ENCODE peak calls at places on chromosome 19, in five cellular contexts. One of them, this sample, is unnamed.

GRCh38 chr19:47573076-47574026 is at the start of gene ZNF541:
- DNase-seq in stimulated activated CD8-positive, alpha-beta memory T cell treated with anti-CD3 and anti-CD28 coated beads, Interleukin-7, amount 100 ng/mL, for 1 hour: peak; percentile 72
- DNase-seq in mucosa of gallbladder: peak; percentile 68
- DNase-seq in ovary: peak; percentile 38
- DNase-seq in activated CD4-positive, alpha-beta T cell treated with anti-CD3 and anti-CD28 coated beads, Interleukin-2, amount 50 U/mL, for 48 hours: peak; percentile 74
- DNase-seq in this sample: peak; percentile 61

GRCh38 chr19:44113784-44114390 is 688 bp downstream of the ZNF225 start:
- DNase-seq in activated CD4-positive, alpha-beta T cell treated with anti-CD3 and anti-CD28 coated beads, Interleukin-2, amount 50 U/mL, for 48 hours: peak; percentile 8
- DNase-seq in mucosa of gallbladder: no peak
- DNase-seq in stimulated activated CD8-positive, alpha-beta memory T cell treated with anti-CD3 and anti-CD28 coated beads, Interleukin-7, amount 100 ng/mL, for 1 hour: no peak
- DNase-seq in ovary: no peak
- DNase-seq in this sample: peak; percentile 44

GRCh38 chr19:51560339-51560738 is 10.7 kb upstream of the ZNF175 start:
- DNase-seq in stimulated activated CD8-positive, alpha-beta memory T cell treated with anti-CD3 and anti-CD28 coated beads, Interleukin-7, amount 100 ng/mL, for 1 hour: no peak
- DNase-seq in activated CD4-positive, alpha-beta T cell treated with anti-CD3 and anti-CD28 coated beads, Interleukin-2, amount 50 U/mL, for 48 hours: no peak
- DNase-seq in ovary: no peak
- DNase-seq in mucosa of gallbladder: no peak
- DNase-seq in this sample: no peak

GRCh38 chr19:2867025-2867991 is at the start of gene ZNF556:
- DNase-seq in mucosa of gallbladder: no peak
- DNase-seq in ovary: peak; percentile 92
- DNase-seq in activated CD4-positive, alpha-beta T cell treated with anti-CD3 and anti-CD28 coated beads, Interleukin-2, amount 50 U/mL, for 48 hours: no peak
- DNase-seq in stimulated activated CD8-positive, alpha-beta memory T cell treated with anti-CD3 and anti-CD28 coated beads, Interleukin-7, amount 100 ng/mL, for 1 hour: no peak
- DNase-seq in this sample: no peak

GRCh38 chr19:54096642-54097106 is 3.9 kb downstream of the OSCAR start:
- DNase-seq in activated CD4-positive, alpha-beta T cell treated with anti-CD3 and anti-CD28 coated beads, Interleukin-2, amount 50 U/mL, for 48 hours: no peak
- DNase-seq in ovary: no peak
- DNase-seq in mucosa of gallbladder: peak; percentile 23
- DNase-seq in stimulated activated CD8-positive, alpha-beta memory T cell treated with anti-CD3 and anti-CD28 coated beads, Interleukin-7, amount 100 ng/mL, for 1 hour: no peak
- DNase-seq in this sample: no peak

GRCh38 chr19:20313894-20314293 is 146.9 kb downstream of the ZNF486 start:
- DNase-seq in stimulated activated CD8-positive, alpha-beta memory T cell treated with anti-CD3 and anti-CD28 coated beads, Interleukin-7, amount 100 ng/mL, for 1 hour: no peak
- DNase-seq in activated CD4-positive, alpha-beta T cell treated with anti-CD3 and anti-CD28 coated beads, Interleukin-2, amount 50 U/mL, for 48 hours: no peak
- DNase-seq in ovary: no peak
- DNase-seq in mucosa of gallbladder: no peak
- DNase-seq in this sample: no peak

GRCh38 chr19:40612831-40613668 is 11.9 kb downstream of the LTBP4 start:
- DNase-seq in ovary: peak; percentile 78
- DNase-seq in stimulated activated CD8-positive, alpha-beta memory T cell treated with anti-CD3 and anti-CD28 coated beads, Interleukin-7, amount 100 ng/mL, for 1 hour: peak; percentile 50
- DNase-seq in activated CD4-positive, alpha-beta T cell treated with anti-CD3 and anti-CD28 coated beads, Interleukin-2, amount 50 U/mL, for 48 hours: peak; percentile 88
- DNase-seq in mucosa of gallbladder: peak; percentile 59
- DNase-seq in this sample: peak; percentile 7

GRCh38 chr19:11361037-11361770 is 6.0 kb downstream of the PLPPR2 start:
- DNase-seq in activated CD4-positive, alpha-beta T cell treated with anti-CD3 and anti-CD28 coated beads, Interleukin-2, amount 50 U/mL, for 48 hours: peak; percentile 32
- DNase-seq in stimulated activated CD8-positive, alpha-beta memory T cell treated with anti-CD3 and anti-CD28 coated beads, Interleukin-7, amount 100 ng/mL, for 1 hour: no peak
- DNase-seq in mucosa of gallbladder: peak; percentile 74
- DNase-seq in ovary: no peak
- DNase-seq in this sample: peak; percentile 56

GRCh38 chr19:283395-283794 is 7.8 kb downstream of the PLPP2 start:
- DNase-seq in stimulated activated CD8-positive, alpha-beta memory T cell treated with anti-CD3 and anti-CD28 coated beads, Interleukin-7, amount 100 ng/mL, for 1 hour: no peak
- DNase-seq in activated CD4-positive, alpha-beta T cell treated with anti-CD3 and anti-CD28 coated beads, Interleukin-2, amount 50 U/mL, for 48 hours: no peak
- DNase-seq in mucosa of gallbladder: no peak
- DNase-seq in ovary: no peak
- DNase-seq in this sample: no peak

GRCh38 chr19:13366529-13367143 is 139.6 kb downstream of the CACNA1A start:
- DNase-seq in stimulated activated CD8-positive, alpha-beta memory T cell treated with anti-CD3 and anti-CD28 coated beads, Interleukin-7, amount 100 ng/mL, for 1 hour: no peak
- DNase-seq in mucosa of gallbladder: no peak
- DNase-seq in ovary: no peak
- DNase-seq in activated CD4-positive, alpha-beta T cell treated with anti-CD3 and anti-CD28 coated beads, Interleukin-2, amount 50 U/mL, for 48 hours: no peak
- DNase-seq in this sample: no peak

GRCh38 chr19:30316560-30317106 is 55.6 kb upstream of the ZNF536 start:
- DNase-seq in ovary: no peak
- DNase-seq in mucosa of gallbladder: no peak
- DNase-seq in stimulated activated CD8-positive, alpha-beta memory T cell treated with anti-CD3 and anti-CD28 coated beads, Interleukin-7, amount 100 ng/mL, for 1 hour: no peak
- DNase-seq in activated CD4-positive, alpha-beta T cell treated with anti-CD3 and anti-CD28 coated beads, Interleukin-2, amount 50 U/mL, for 48 hours: no peak
- DNase-seq in this sample: no peak

GRCh38 chr19:6500837-6501739 is 1.0 kb downstream of the TUBB4A start:
- DNase-seq in ovary: no peak
- DNase-seq in activated CD4-positive, alpha-beta T cell treated with anti-CD3 and anti-CD28 coated beads, Interleukin-2, amount 50 U/mL, for 48 hours: no peak
- DNase-seq in stimulated activated CD8-positive, alpha-beta memory T cell treated with anti-CD3 and anti-CD28 coated beads, Interleukin-7, amount 100 ng/mL, for 1 hour: no peak
- DNase-seq in mucosa of gallbladder: no peak
- DNase-seq in this sample: no peak

GRCh38 chr19:35793381-35794165 is 18.2 kb downstream of the ARHGAP33 start:
- DNase-seq in stimulated activated CD8-positive, alpha-beta memory T cell treated with anti-CD3 and anti-CD28 coated beads, Interleukin-7, amount 100 ng/mL, for 1 hour: no peak
- DNase-seq in activated CD4-positive, alpha-beta T cell treated with anti-CD3 and anti-CD28 coated beads, Interleukin-2, amount 50 U/mL, for 48 hours: no peak
- DNase-seq in ovary: no peak
- DNase-seq in mucosa of gallbladder: no peak
- DNase-seq in this sample: no peak

GRCh38 chr19:49818691-49819331 is 722 bp downstream of the MED25 start:
- DNase-seq in ovary: peak; percentile 58
- DNase-seq in stimulated activated CD8-positive, alpha-beta memory T cell treated with anti-CD3 and anti-CD28 coated beads, Interleukin-7, amount 100 ng/mL, for 1 hour: no peak
- DNase-seq in mucosa of gallbladder: no peak
- DNase-seq in activated CD4-positive, alpha-beta T cell treated with anti-CD3 and anti-CD28 coated beads, Interleukin-2, amount 50 U/mL, for 48 hours: no peak
- DNase-seq in this sample: no peak

GRCh38 chr19:53463263-53463662 is 4.3 kb upstream of the ZNF813 start:
- DNase-seq in stimulated activated CD8-positive, alpha-beta memory T cell treated with anti-CD3 and anti-CD28 coated beads, Interleukin-7, amount 100 ng/mL, for 1 hour: no peak
- DNase-seq in activated CD4-positive, alpha-beta T cell treated with anti-CD3 and anti-CD28 coated beads, Interleukin-2, amount 50 U/mL, for 48 hours: no peak
- DNase-seq in ovary: peak; percentile 75
- DNase-seq in mucosa of gallbladder: peak; percentile 79
- DNase-seq in this sample: no peak

GRCh38 chr19:8334458-8335342 is 8.4 kb downstream of the KANK3 start:
- DNase-seq in activated CD4-positive, alpha-beta T cell treated with anti-CD3 and anti-CD28 coated beads, Interleukin-2, amount 50 U/mL, for 48 hours: peak; percentile 44
- DNase-seq in stimulated activated CD8-positive, alpha-beta memory T cell treated with anti-CD3 and anti-CD28 coated beads, Interleukin-7, amount 100 ng/mL, for 1 hour: no peak
- DNase-seq in ovary: no peak
- DNase-seq in mucosa of gallbladder: peak; percentile 37
- DNase-seq in this sample: no peak

GRCh38 chr19:38537071-38537847 is 80.5 kb downstream of the MAP4K1 start:
- DNase-seq in mucosa of gallbladder: no peak
- DNase-seq in stimulated activated CD8-positive, alpha-beta memory T cell treated with anti-CD3 and anti-CD28 coated beads, Interleukin-7, amount 100 ng/mL, for 1 hour: no peak
- DNase-seq in activated CD4-positive, alpha-beta T cell treated with anti-CD3 and anti-CD28 coated beads, Interleukin-2, amount 50 U/mL, for 48 hours: no peak
- DNase-seq in ovary: no peak
- DNase-seq in this sample: no peak

GRCh38 chr19:40928859-40929258 is 46.8 kb upstream of the CYP2A7 start:
- DNase-seq in ovary: no peak
- DNase-seq in stimulated activated CD8-positive, alpha-beta memory T cell treated with anti-CD3 and anti-CD28 coated beads, Interleukin-7, amount 100 ng/mL, for 1 hour: no peak
- DNase-seq in mucosa of gallbladder: no peak
- DNase-seq in activated CD4-positive, alpha-beta T cell treated with anti-CD3 and anti-CD28 coated beads, Interleukin-2, amount 50 U/mL, for 48 hours: no peak
- DNase-seq in this sample: no peak

GRCh38 chr19:3683866-3684816 is 16.1 kb downstream of the PIP5K1C start:
- DNase-seq in ovary: no peak
- DNase-seq in activated CD4-positive, alpha-beta T cell treated with anti-CD3 and anti-CD28 coated beads, Interleukin-2, amount 50 U/mL, for 48 hours: no peak
- DNase-seq in mucosa of gallbladder: no peak
- DNase-seq in stimulated activated CD8-positive, alpha-beta memory T cell treated with anti-CD3 and anti-CD28 coated beads, Interleukin-7, amount 100 ng/mL, for 1 hour: no peak
- DNase-seq in this sample: no peak

GRCh38 chr19:30001794-30002193 is 59.8 kb downstream of the URI1 start:
- DNase-seq in stimulated activated CD8-positive, alpha-beta memory T cell treated with anti-CD3 and anti-CD28 coated beads, Interleukin-7, amount 100 ng/mL, for 1 hour: no peak
- DNase-seq in ovary: no peak
- DNase-seq in mucosa of gallbladder: no peak
- DNase-seq in activated CD4-positive, alpha-beta T cell treated with anti-CD3 and anti-CD28 coated beads, Interleukin-2, amount 50 U/mL, for 48 hours: no peak
- DNase-seq in this sample: no peak

GRCh38 chr19:30158067-30158892 is 213.9 kb upstream of the ZNF536 start:
- DNase-seq in activated CD4-positive, alpha-beta T cell treated with anti-CD3 and anti-CD28 coated beads, Interleukin-2, amount 50 U/mL, for 48 hours: no peak
- DNase-seq in stimulated activated CD8-positive, alpha-beta memory T cell treated with anti-CD3 and anti-CD28 coated beads, Interleukin-7, amount 100 ng/mL, for 1 hour: no peak
- DNase-seq in mucosa of gallbladder: no peak
- DNase-seq in ovary: no peak
- DNase-seq in this sample: no peak

GRCh38 chr19:1929051-1929742 is 11.8 kb upstream of the CSNK1G2 start:
- DNase-seq in mucosa of gallbladder: peak; percentile 77
- DNase-seq in ovary: peak; percentile 78
- DNase-seq in activated CD4-positive, alpha-beta T cell treated with anti-CD3 and anti-CD28 coated beads, Interleukin-2, amount 50 U/mL, for 48 hours: peak; percentile 83
- DNase-seq in stimulated activated CD8-positive, alpha-beta memory T cell treated with anti-CD3 and anti-CD28 coated beads, Interleukin-7, amount 100 ng/mL, for 1 hour: peak; percentile 61
- DNase-seq in this sample: peak; percentile 67

GRCh38 chr19:53907193-53907581 is 1.9 kb upstream of the CACNG7 start:
- DNase-seq in ovary: no peak
- DNase-seq in mucosa of gallbladder: no peak
- DNase-seq in activated CD4-positive, alpha-beta T cell treated with anti-CD3 and anti-CD28 coated beads, Interleukin-2, amount 50 U/mL, for 48 hours: no peak
- DNase-seq in stimulated activated CD8-positive, alpha-beta memory T cell treated with anti-CD3 and anti-CD28 coated beads, Interleukin-7, amount 100 ng/mL, for 1 hour: no peak
- DNase-seq in this sample: no peak

GRCh38 chr19:31002852-31003251 is 346.4 kb downstream of the TSHZ3 start:
- DNase-seq in stimulated activated CD8-positive, alpha-beta memory T cell treated with anti-CD3 and anti-CD28 coated beads, Interleukin-7, amount 100 ng/mL, for 1 hour: no peak
- DNase-seq in activated CD4-positive, alpha-beta T cell treated with anti-CD3 and anti-CD28 coated beads, Interleukin-2, amount 50 U/mL, for 48 hours: no peak
- DNase-seq in ovary: no peak
- DNase-seq in mucosa of gallbladder: no peak
- DNase-seq in this sample: no peak

GRCh38 chr19:50922316-50922853 is 11.2 kb upstream of the KLK4 start:
- DNase-seq in mucosa of gallbladder: peak; percentile 66
- DNase-seq in stimulated activated CD8-positive, alpha-beta memory T cell treated with anti-CD3 and anti-CD28 coated beads, Interleukin-7, amount 100 ng/mL, for 1 hour: peak; percentile 50
- DNase-seq in ovary: peak; percentile 51
- DNase-seq in activated CD4-positive, alpha-beta T cell treated with anti-CD3 and anti-CD28 coated beads, Interleukin-2, amount 50 U/mL, for 48 hours: peak; percentile 74
- DNase-seq in this sample: peak; percentile 81

GRCh38 chr19:16026756-16027155 is 49.5 kb upstream of the TPM4 start:
- DNase-seq in mucosa of gallbladder: no peak
- DNase-seq in ovary: no peak
- DNase-seq in activated CD4-positive, alpha-beta T cell treated with anti-CD3 and anti-CD28 coated beads, Interleukin-2, amount 50 U/mL, for 48 hours: no peak
- DNase-seq in stimulated activated CD8-positive, alpha-beta memory T cell treated with anti-CD3 and anti-CD28 coated beads, Interleukin-7, amount 100 ng/mL, for 1 hour: no peak
- DNase-seq in this sample: no peak

This sample was measured in pancreas.